ENCODE peak calls at places on chromosomes 6 and 20, in ten cellular contexts. R is cardiac fibroblast, X is cardiac muscle cell, T is lower lobe of right lung, N is GM23248, G is SJSA1, Q is heart right ventricle, S is IMR-90, A is pancreas, O is ascending aorta. E is an unnamed sample.

GRCh38 chr6:158111987-158112386 is 56.1 kb downstream of the SERAC1 start:
- DNase-seq in R (no peak), X (no peak), T (no peak), N (no peak), G (no peak), Q (no peak), S (no peak), A (no peak), O (no peak), E (no peak)

GRCh38 chr6:40252531-40253258 is 318.4 kb upstream of the MOCS1 start:
- DNase-seq in R (no peak), X (no peak), T (no peak), N (no peak), G (no peak), Q (no peak), S (no peak), A (no peak), O (no peak), E (no peak)

GRCh38 chr6:111734068-111734825 is 128.6 kb upstream of the TRAF3IP2 start:
- DNase-seq in R (no peak), X (no peak), T (no peak), N (no peak), G (peak; percentile 9), Q (no peak), S (peak; percentile 40), A (no peak), O (no peak), E (no peak)

GRCh38 chr20:37298190-37298939 is 8.9 kb downstream of the MANBAL start:
- DNase-seq in R (peak; percentile 75), X (no peak), T (no peak), N (peak; percentile 77), G (no peak), Q (no peak), S (peak; percentile 84), A (no peak), O (no peak), E (no peak)

GRCh38 chr6:53042112-53042511 is 23.1 kb upstream of the FBXO9 start:
- DNase-seq in R (peak; percentile 90), X (no peak), T (no peak), N (peak; percentile 93), G (peak; percentile 88), Q (no peak), S (peak; percentile 95), A (no peak), O (no peak), E (no peak)

GRCh38 chr20:10461495-10461894 is 26.4 kb downstream of the SLX4IP start:
- DNase-seq in R (no peak), X (no peak), T (no peak), N (no peak), G (no peak), Q (no peak), S (no peak), A (no peak), O (no peak), E (no peak)

GRCh38 chr6:163825033-163825432 is 410.5 kb downstream of the QKI start:
- DNase-seq in R (peak; percentile 2), X (no peak), T (no peak), N (peak; percentile 6), G (no peak), Q (no peak), S (peak; percentile 76), A (no peak), O (no peak), E (no peak)

GRCh38 chr6:76250666-76251065 is 178.2 kb upstream of the IMPG1 start:
- DNase-seq in R (peak; percentile 2), X (no peak), T (no peak), N (no peak), G (no peak), Q (no peak), S (no peak), A (no peak), O (no peak), E (no peak)

GRCh38 chr6:111990214-111990613 is 63.7 kb upstream of the CCN6 start:
- DNase-seq in R (no peak), X (no peak), T (no peak), N (no peak), G (no peak), Q (no peak), S (no peak), A (no peak), O (no peak), E (no peak)

GRCh38 chr20:2946988-2947961 is 74.0 kb downstream of the PTPRA start:
- DNase-seq in R (peak; percentile 62), X (peak; percentile 30), T (no peak), N (no peak), G (no peak), Q (no peak), S (peak; percentile 75), A (no peak), O (no peak), E (no peak)
- H3K4me3 ChIP-seq in R (no peak overlapping the region), X (no peak overlapping the region), T (no peak overlapping the region), N (no peak overlapping the region), G (no peak overlapping the region), Q (no peak overlapping the region), S (no peak overlapping the region), A (no peak overlapping the region), O (no peak overlapping the region), E (no peak overlapping the region)

GRCh38 chr6:7311171-7311570 is 1.8 kb downstream of the SSR1 start:
- DNase-seq in R (no peak), X (no peak), T (no peak), N (peak; percentile 32), G (no peak), Q (no peak), S (no peak), A (no peak), O (no peak), E (no peak)
- H3K4me3 ChIP-seq in R (peak overlapping the region; percentile 96), X (peak overlapping the region; percentile 86), T (no peak overlapping the region), N (peak overlapping the region; percentile 92), G (no peak overlapping the region), Q (no peak overlapping the region), S (peak overlapping the region; percentile 22), A (peak overlapping the region; percentile 78), O (no peak overlapping the region), E (no peak overlapping the region)

DNA sequence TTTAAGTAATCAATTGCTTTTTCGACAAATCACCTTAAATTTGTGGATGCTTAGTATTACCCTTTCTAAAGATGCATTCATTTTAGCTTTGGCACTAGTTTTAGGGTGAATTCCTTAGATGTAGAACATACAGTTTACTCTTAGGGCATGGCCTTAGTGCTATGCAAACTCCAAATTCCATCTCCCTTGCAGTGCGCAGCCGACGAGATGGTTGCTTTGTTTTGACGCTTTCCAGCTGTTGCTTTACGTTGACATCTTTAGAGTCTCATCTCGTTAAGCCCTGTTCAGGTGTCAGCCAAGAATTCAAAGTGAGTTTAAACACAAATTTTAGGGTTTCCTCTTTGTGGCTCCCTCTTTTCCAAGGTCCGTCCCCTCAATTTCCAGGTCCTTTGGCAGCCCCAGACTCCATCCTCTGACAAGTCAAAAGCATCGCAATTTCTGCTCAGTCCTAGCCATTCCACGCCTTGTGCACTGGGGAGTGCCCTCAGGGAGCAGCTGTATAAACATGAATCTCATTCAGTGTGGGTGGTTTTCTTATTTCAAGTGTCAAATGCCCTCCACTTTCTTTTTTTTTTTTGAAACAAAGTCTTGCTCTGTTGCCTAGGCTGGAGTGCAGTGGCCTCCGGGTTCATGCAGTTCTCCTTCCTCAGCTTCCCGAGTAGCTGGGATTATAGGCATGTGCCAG is 14.1 kb upstream of the MAK start:
- DNase-seq in R (no peak), X (no peak), T (no peak), N (no peak), G (no peak), Q (no peak), S (no peak), A (no peak), O (no peak), E (no peak)
- H3K4me3 ChIP-seq in R (no peak overlapping the region), X (no peak overlapping the region), T (no peak overlapping the region), N (no peak overlapping the region), G (no peak overlapping the region), Q (no peak overlapping the region), S (no peak overlapping the region), A (no peak overlapping the region), O (no peak overlapping the region), E (no peak overlapping the region)

GRCh38 chr6:27531772-27532459 is 59.0 kb upstream of the ZNF184 start:
- DNase-seq in R (peak; percentile 11), X (no peak), T (no peak), N (no peak), G (no peak), Q (no peak), S (no peak), A (no peak), O (no peak), E (no peak)

GRCh38 chr6:27528714-27529113 is 55.8 kb upstream of the ZNF184 start:
- DNase-seq in R (no peak), X (no peak), T (no peak), N (no peak), G (no peak), Q (no peak), S (no peak), A (no peak), O (no peak), E (no peak)

DNA sequence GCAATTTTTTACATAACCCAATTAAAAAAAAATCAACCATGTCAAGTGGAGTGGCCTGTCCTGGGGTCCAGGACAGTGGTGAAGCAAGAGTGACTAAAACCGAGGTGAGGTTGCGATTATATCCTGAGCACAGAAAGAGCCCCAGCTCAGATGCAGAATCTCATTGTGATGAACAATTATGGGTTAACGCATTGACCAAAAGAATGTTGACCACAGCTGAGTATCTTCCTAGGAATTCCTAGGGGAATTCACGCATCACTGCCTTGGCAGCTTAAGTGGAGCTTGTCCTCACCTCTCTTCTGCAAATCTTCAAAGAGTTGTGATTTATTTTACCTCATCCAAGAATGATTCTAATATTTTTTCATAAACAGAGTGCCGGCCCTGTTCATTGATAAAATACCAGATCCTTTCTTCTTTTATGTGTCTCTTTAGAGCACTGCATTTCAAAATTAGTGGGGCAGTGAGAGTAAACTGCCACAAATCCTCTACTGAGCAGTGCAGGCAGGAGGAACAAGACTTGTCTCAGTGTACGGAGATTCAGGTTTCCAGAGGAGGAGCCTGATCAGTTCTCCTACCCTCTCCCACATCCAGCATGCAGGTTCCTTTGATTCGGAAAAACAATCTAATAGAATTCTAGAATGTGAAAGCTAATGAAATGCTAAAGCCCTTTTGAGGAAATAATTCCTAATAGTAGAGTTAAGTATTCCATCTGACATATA is 60.1 kb upstream of the ZNF184 start:
- DNase-seq in R (peak; percentile 64), X (peak; percentile 43), T (no peak), N (peak; percentile 45), G (peak; percentile 24), Q (no peak), S (peak; percentile 46), A (no peak), O (no peak), E (no peak)
- H3K4me3 ChIP-seq in R (no peak overlapping the region), X (no peak overlapping the region), T (no peak overlapping the region), N (no peak overlapping the region), G (no peak overlapping the region), Q (no peak overlapping the region), S (no peak overlapping the region), A (no peak overlapping the region), O (no peak overlapping the region), E (no peak overlapping the region)

GRCh38 chr20:54069501-54069971 is 858 bp downstream of the BCAS1 start:
- DNase-seq in R (no peak), X (no peak), T (no peak), N (no peak), G (no peak), Q (no peak), S (no peak), A (no peak), O (no peak), E (no peak)
- H3K4me3 ChIP-seq in R (no peak overlapping the region), X (no peak overlapping the region), T (no peak overlapping the region), N (no peak overlapping the region), G (no peak overlapping the region), Q (no peak overlapping the region), S (no peak overlapping the region), A (no peak overlapping the region), O (no peak overlapping the region), E (no peak overlapping the region)